ENCODE peak calls at places on chromosomes 6 and 20, in eight cellular contexts. One of them, this sample, is unnamed.

GRCh38 chr6:131982740-131983259 is 31.6 kb upstream of the CCN2 start:
- DNase-seq in ovary: no peak
- DNase-seq in sigmoid colon: no peak
- DNase-seq in A549: no peak
- DNase-seq in transverse colon: no peak
- DNase-seq in stomach: no peak
- DNase-seq in HepG2: no peak
- DNase-seq in H1: no peak
- DNase-seq in this sample: no peak

GRCh38 chr20:25551413-25552210 is 33.7 kb downstream of the NINL start:
- DNase-seq in HepG2: no peak
- DNase-seq in A549: no peak
- DNase-seq in sigmoid colon: no peak
- DNase-seq in transverse colon: no peak
- DNase-seq in stomach: no peak
- DNase-seq in H1: no peak
- DNase-seq in ovary: no peak
- DNase-seq in this sample: no peak

GRCh38 chr6:39530201-39530759 is 194.9 kb downstream of the KIF6 start:
- DNase-seq in sigmoid colon: no peak
- DNase-seq in transverse colon: peak; percentile 12
- DNase-seq in A549: no peak
- DNase-seq in HepG2: no peak
- DNase-seq in ovary: peak; percentile 65
- DNase-seq in H1: no peak
- DNase-seq in stomach: no peak
- DNase-seq in this sample: no peak

GRCh38 chr6:52537001-52537753 is 39.7 kb downstream of the TRAM2 start:
- DNase-seq in A549: no peak
- DNase-seq in sigmoid colon: no peak
- DNase-seq in H1: no peak
- DNase-seq in ovary: no peak
- DNase-seq in transverse colon: no peak
- DNase-seq in HepG2: no peak
- DNase-seq in stomach: no peak
- DNase-seq in this sample: no peak

GRCh38 chr6:36757206-36757605 is 59.6 kb downstream of the RAB44 start:
- DNase-seq in ovary: no peak
- DNase-seq in transverse colon: peak; percentile 58
- DNase-seq in HepG2: no peak
- DNase-seq in H1: no peak
- DNase-seq in sigmoid colon: no peak
- DNase-seq in A549: no peak
- DNase-seq in stomach: no peak
- DNase-seq in this sample: no peak

GRCh38 chr20:25372584-25373336 is 17.9 kb downstream of the ABHD12 start:
- DNase-seq in HepG2: no peak
- DNase-seq in transverse colon: no peak
- DNase-seq in ovary: no peak
- DNase-seq in sigmoid colon: no peak
- DNase-seq in A549: no peak
- DNase-seq in stomach: no peak
- DNase-seq in H1: no peak
- DNase-seq in this sample: no peak

GRCh38 chr6:79413562-79414002 is 123.6 kb downstream of the LCA5 start:
- DNase-seq in stomach: no peak
- DNase-seq in sigmoid colon: no peak
- DNase-seq in ovary: no peak
- DNase-seq in H1: no peak
- DNase-seq in A549: no peak
- DNase-seq in transverse colon: no peak
- DNase-seq in HepG2: no peak
- DNase-seq in this sample: no peak

GRCh38 chr20:62916703-62917476 is 9.4 kb downstream of the DIDO1 start:
- DNase-seq in sigmoid colon: no peak
- DNase-seq in stomach: no peak
- DNase-seq in A549: no peak
- DNase-seq in H1: no peak
- DNase-seq in ovary: no peak
- DNase-seq in transverse colon: no peak
- DNase-seq in HepG2: peak; percentile 96
- DNase-seq in this sample: peak; percentile 29

GRCh38 chr20:1872456-1873183 is 22.6 kb upstream of the SIRPA start:
- DNase-seq in A549: no peak
- DNase-seq in ovary: no peak
- DNase-seq in H1: no peak
- DNase-seq in sigmoid colon: no peak
- DNase-seq in transverse colon: no peak
- DNase-seq in stomach: no peak
- DNase-seq in HepG2: no peak
- DNase-seq in this sample: no peak

GRCh38 chr20:25145131-25145530 is 50.4 kb upstream of the ENTPD6 start:
- DNase-seq in ovary: no peak
- DNase-seq in A549: no peak
- DNase-seq in HepG2: no peak
- DNase-seq in sigmoid colon: no peak
- DNase-seq in H1: no peak
- DNase-seq in stomach: no peak
- DNase-seq in transverse colon: no peak
- DNase-seq in this sample: no peak

GRCh38 chr6:73579851-73580246 is 59.0 kb upstream of the EEF1A1 start:
- DNase-seq in HepG2: peak; percentile 81
- DNase-seq in A549: peak; percentile 35
- DNase-seq in sigmoid colon: no peak
- DNase-seq in ovary: peak; percentile 49
- DNase-seq in transverse colon: no peak
- DNase-seq in stomach: peak; percentile 32
- DNase-seq in H1: peak; percentile 27
- DNase-seq in this sample: no peak

GRCh38 chr6:45174045-45174444 is 154.1 kb upstream of the RUNX2 start:
- DNase-seq in ovary: no peak
- DNase-seq in stomach: no peak
- DNase-seq in HepG2: no peak
- DNase-seq in transverse colon: no peak
- DNase-seq in sigmoid colon: no peak
- DNase-seq in H1: no peak
- DNase-seq in A549: no peak
- DNase-seq in this sample: no peak

GRCh38 chr6:79810153-79810806 is 137.1 kb downstream of the ELOVL4 start:
- DNase-seq in H1: no peak
- DNase-seq in sigmoid colon: no peak
- DNase-seq in transverse colon: no peak
- DNase-seq in A549: no peak
- DNase-seq in ovary: no peak
- DNase-seq in stomach: no peak
- DNase-seq in HepG2: no peak
- DNase-seq in this sample: no peak

GRCh38 chr6:97405818-97406409 is 122.9 kb upstream of the MMS22L start:
- DNase-seq in A549: no peak
- DNase-seq in transverse colon: no peak
- DNase-seq in stomach: no peak
- DNase-seq in ovary: no peak
- DNase-seq in sigmoid colon: no peak
- DNase-seq in H1: no peak
- DNase-seq in HepG2: no peak
- DNase-seq in this sample: no peak

GRCh38 chr6:33843086-33843695 is 39.4 kb upstream of the MLN start:
- DNase-seq in H1: no peak
- DNase-seq in A549: no peak
- DNase-seq in sigmoid colon: no peak
- DNase-seq in HepG2: no peak
- DNase-seq in transverse colon: no peak
- DNase-seq in ovary: no peak
- DNase-seq in stomach: no peak
- DNase-seq in this sample: no peak

GRCh38 chr20:3330046-3330741 is 77.3 kb downstream of the DNAAF9 start:
- DNase-seq in A549: no peak
- DNase-seq in transverse colon: no peak
- DNase-seq in HepG2: no peak
- DNase-seq in sigmoid colon: no peak
- DNase-seq in ovary: no peak
- DNase-seq in H1: no peak
- DNase-seq in stomach: no peak
- DNase-seq in this sample: no peak

GRCh38 chr6:157283330-157283898 is 39.9 kb downstream of the TMEM242 start:
- DNase-seq in ovary: no peak
- DNase-seq in sigmoid colon: no peak
- DNase-seq in A549: no peak
- DNase-seq in transverse colon: no peak
- DNase-seq in stomach: no peak
- DNase-seq in H1: no peak
- DNase-seq in HepG2: no peak
- DNase-seq in this sample: no peak

GRCh38 chr6:157282279-157282678 is 41.0 kb downstream of the TMEM242 start:
- DNase-seq in ovary: no peak
- DNase-seq in A549: no peak
- DNase-seq in HepG2: no peak
- DNase-seq in stomach: no peak
- DNase-seq in H1: no peak
- DNase-seq in sigmoid colon: no peak
- DNase-seq in transverse colon: no peak
- DNase-seq in this sample: no peak

GRCh38 chr6:157280947-157281346 is 42.4 kb downstream of the TMEM242 start:
- DNase-seq in stomach: no peak
- DNase-seq in sigmoid colon: no peak
- DNase-seq in HepG2: no peak
- DNase-seq in H1: no peak
- DNase-seq in transverse colon: no peak
- DNase-seq in ovary: no peak
- DNase-seq in A549: no peak
- DNase-seq in this sample: no peak

GRCh38 chr6:157280153-157280552 is 43.2 kb downstream of the TMEM242 start:
- DNase-seq in sigmoid colon: no peak
- DNase-seq in H1: no peak
- DNase-seq in stomach: no peak
- DNase-seq in HepG2: no peak
- DNase-seq in ovary: no peak
- DNase-seq in A549: no peak
- DNase-seq in transverse colon: no peak
- DNase-seq in this sample: no peak

DNA sequence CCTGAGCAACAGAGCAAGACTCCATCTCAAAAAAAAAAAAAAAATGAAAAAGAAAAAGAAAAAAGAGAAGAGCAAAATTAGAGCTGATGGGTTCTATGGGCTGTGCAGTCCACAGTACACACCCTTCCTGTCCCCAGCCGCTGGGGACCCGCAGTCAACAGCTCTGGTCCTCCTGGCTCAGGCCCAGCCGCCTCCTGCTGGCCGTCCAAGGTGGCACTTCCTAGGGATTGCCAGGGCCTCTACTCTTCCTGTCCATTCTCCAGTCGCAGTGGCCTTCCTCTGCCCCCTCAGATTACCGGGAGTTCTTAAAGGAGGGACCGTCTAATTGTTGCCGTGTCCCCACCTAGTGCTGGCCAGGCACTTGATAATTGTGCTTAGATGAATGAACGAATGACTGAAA is 41.7 kb downstream of the TMEM242 start:
- DNase-seq in stomach: peak; percentile 65
- DNase-seq in HepG2: no peak
- DNase-seq in A549: no peak
- DNase-seq in sigmoid colon: no peak
- DNase-seq in transverse colon: peak; percentile 60
- DNase-seq in H1: no peak
- DNase-seq in ovary: no peak
- DNase-seq in this sample: no peak
- TF ChIP-seq CTCF in stomach: no peak
- TF ChIP-seq CTCF in HepG2: peak; percentile 51
- TF ChIP-seq CTCF in A549: no peak
- TF ChIP-seq CTCF in sigmoid colon: no peak
- TF ChIP-seq CTCF in transverse colon: peak; percentile 39
- TF ChIP-seq CTCF in H1: peak; percentile 49
- TF ChIP-seq CTCF in ovary: no peak
- TF ChIP-seq CTCF in this sample: peak; percentile 12

GRCh38 chr6:1395496-1395895 is 6.1 kb downstream of the FOXF2 start:
- DNase-seq in ovary: no peak
- DNase-seq in HepG2: no peak
- DNase-seq in A549: no peak
- DNase-seq in transverse colon: no peak
- DNase-seq in sigmoid colon: no peak
- DNase-seq in stomach: no peak
- DNase-seq in H1: no peak
- DNase-seq in this sample: no peak
- TF ChIP-seq EP300 in ovary: no peak
- TF ChIP-seq EP300 in HepG2: no peak
- TF ChIP-seq EP300 in A549: no peak
- TF ChIP-seq EP300 in transverse colon: no peak
- TF ChIP-seq EP300 in sigmoid colon: no peak
- TF ChIP-seq EP300 in stomach: no peak
- TF ChIP-seq EP300 in H1: no peak
- TF ChIP-seq EP300 in this sample: no peak

DNA sequence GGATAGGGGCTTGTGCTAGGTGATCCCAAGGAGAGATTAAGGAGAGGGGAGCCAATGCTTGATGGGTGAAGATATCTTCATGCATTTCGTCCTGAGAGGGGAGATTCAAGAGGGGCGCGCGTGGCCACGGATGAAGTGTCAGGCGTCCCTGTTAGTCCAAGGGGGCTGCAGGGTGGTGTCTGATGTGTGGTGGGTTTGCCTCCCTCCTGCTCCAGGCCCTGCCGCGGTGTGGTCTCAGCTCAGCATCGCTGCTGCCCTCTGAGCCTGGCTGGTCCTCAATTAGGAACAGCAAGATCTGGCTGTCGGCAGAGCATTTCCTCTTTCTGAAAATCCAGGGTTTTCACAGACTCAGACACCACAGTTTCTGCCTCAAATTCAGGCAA is 318.0 kb downstream of the THBS2 start:
- DNase-seq in stomach: no peak
- DNase-seq in A549: no peak
- DNase-seq in ovary: no peak
- DNase-seq in H1: no peak
- DNase-seq in sigmoid colon: no peak
- DNase-seq in transverse colon: no peak
- DNase-seq in HepG2: no peak
- DNase-seq in this sample: no peak
- H3K4me3 ChIP-seq in stomach: no peak overlapping the region
- H3K4me3 ChIP-seq in A549: no peak overlapping the region
- H3K4me3 ChIP-seq in ovary: no peak overlapping the region
- H3K4me3 ChIP-seq in H1: no peak overlapping the region
- H3K4me3 ChIP-seq in sigmoid colon: no peak overlapping the region
- H3K4me3 ChIP-seq in transverse colon: no peak overlapping the region
- H3K4me3 ChIP-seq in HepG2: no peak overlapping the region
- H3K4me3 ChIP-seq in this sample: no peak overlapping the region

DNA sequence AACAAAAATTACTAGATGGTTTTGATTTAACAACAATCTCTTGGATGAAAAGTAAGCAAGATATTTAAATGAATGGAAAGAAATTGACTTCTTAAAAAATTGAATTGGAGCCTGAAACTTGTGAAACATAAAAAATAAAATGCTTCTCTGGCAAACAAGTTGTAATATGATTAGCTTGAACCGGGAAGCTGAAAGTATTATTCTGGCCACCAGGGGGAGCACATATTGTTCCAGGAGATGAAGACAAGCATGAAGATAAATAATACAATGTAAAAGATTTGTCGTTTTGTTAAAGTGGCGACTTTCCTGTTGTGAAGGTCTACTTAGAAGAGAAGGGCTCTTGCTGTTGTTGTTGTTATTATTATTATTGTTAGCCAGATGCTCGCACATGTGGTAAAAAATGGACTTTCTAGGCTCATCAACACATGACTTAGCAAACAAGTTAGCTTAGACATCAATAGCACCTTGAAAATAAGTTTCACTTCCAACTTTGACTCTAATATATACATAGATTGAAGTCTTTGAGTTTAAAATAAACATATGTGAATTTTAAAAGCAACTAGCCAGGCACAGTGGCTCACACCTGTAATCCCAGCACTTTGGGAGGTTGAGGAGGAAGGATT is 14.2 kb downstream of the PAX1 start:
- DNase-seq in ovary: no peak
- DNase-seq in transverse colon: peak; percentile 47
- DNase-seq in H1: no peak
- DNase-seq in sigmoid colon: peak; percentile 82
- DNase-seq in A549: peak; percentile 65
- DNase-seq in stomach: peak; percentile 51
- DNase-seq in HepG2: peak; percentile 68
- DNase-seq in this sample: no peak
- TF ChIP-seq CTCF in ovary: peak; percentile 19
- TF ChIP-seq CTCF in transverse colon: peak; percentile 75
- TF ChIP-seq CTCF in H1: no peak
- TF ChIP-seq CTCF in sigmoid colon: peak; percentile 79
- TF ChIP-seq CTCF in A549: peak; percentile 89
- TF ChIP-seq CTCF in stomach: no peak
- TF ChIP-seq CTCF in HepG2: peak; percentile 71
- TF ChIP-seq CTCF in this sample: peak; percentile 69